ENCODE peak calls at places on chromosomes 16 and 17, in eight cellular contexts. T, X, W, M, A, C, P and O are unnamed samples.

GRCh38 chr16:78045865-78046581 is 23.7 kb downstream of the CLEC3A start:
- DNase-seq in T (peak), X (peak), W (peak), M (peak), A (peak), C (peak), P (no peak), O (no peak)

GRCh38 chr17:18143044-18143936 is 34.7 kb downstream of the MYO15A start:
- DNase-seq in T (peak), X (no peak), W (no peak), M (no peak), A (peak), C (no peak), P (no peak), O (no peak)

GRCh38 chr17:43399839-43400328 is 1.1 kb downstream of the ARL4D start:
- DNase-seq in T (no peak), X (no peak), W (no peak), M (no peak), A (no peak), C (no peak), P (no peak), O (no peak)

GRCh38 chr17:45277992-45278391 is 16.1 kb upstream of the SPATA32 start:
- DNase-seq in T (peak), X (no peak), W (no peak), M (no peak), A (peak), C (peak), P (no peak), O (no peak)

GRCh38 chr16:1159973-1160772 is 7.3 kb downstream of the CACNA1H start:
- DNase-seq in T (no peak), X (peak), W (no peak), M (peak), A (no peak), C (peak), P (no peak), O (no peak)

GRCh38 chr17:66165537-66166123 is 26.3 kb downstream of the CEP112 start:
- DNase-seq in T (peak), X (peak), W (no peak), M (no peak), A (peak), C (no peak), P (peak), O (peak)

GRCh38 chr17:79073016-79073705 is 1.5 kb upstream of the ENGASE start:
- DNase-seq in T (no peak), X (no peak), W (no peak), M (no peak), A (no peak), C (no peak), P (no peak), O (no peak)

GRCh38 chr16:68049448-68049847 is 26.4 kb downstream of the DUS2 start:
- DNase-seq in T (no peak), X (no peak), W (no peak), M (no peak), A (no peak), C (no peak), P (no peak), O (no peak)

GRCh38 chr17:47266782-47267181 is 13.2 kb downstream of the ITGB3 start:
- DNase-seq in T (peak), X (no peak), W (no peak), M (no peak), A (no peak), C (no peak), P (no peak), O (no peak)

GRCh38 chr16:50326835-50327465 is 41.8 kb downstream of the BRD7 start:
- DNase-seq in T (peak), X (peak), W (no peak), M (no peak), A (peak), C (no peak), P (no peak), O (no peak)

GRCh38 chr16:83899978-83900377 is 1.1 kb downstream of the MLYCD start:
- DNase-seq in T (no peak), X (no peak), W (no peak), M (no peak), A (no peak), C (no peak), P (no peak), O (no peak)

GRCh38 chr17:78962345-78962983 is 17.3 kb downstream of the LGALS3BP start:
- DNase-seq in T (no peak), X (peak), W (no peak), M (no peak), A (no peak), C (no peak), P (no peak), O (no peak)

GRCh38 chr16:49827806-49828428 is 28.0 kb downstream of the ZNF423 start:
- DNase-seq in T (no peak), X (no peak), W (no peak), M (peak), A (peak), C (no peak), P (no peak), O (no peak)

GRCh38 chr17:77423589-77424451 is 283.1 kb downstream of the SEC14L1 start:
- DNase-seq in T (peak), X (peak), W (no peak), M (peak), A (peak), C (peak), P (peak), O (peak)

GRCh38 chr16:87945351-87946042 is 5.7 kb upstream of the BANP start:
- DNase-seq in T (peak), X (peak), W (no peak), M (peak), A (peak), C (peak), P (no peak), O (no peak)

GRCh38 chr16:73065617-73066313 is 17.8 kb upstream of the ZFHX3 start:
- DNase-seq in T (no peak), X (no peak), W (no peak), M (no peak), A (peak), C (peak), P (no peak), O (no peak)

GRCh38 chr17:47413872-47414271 is 90.1 kb downstream of the EFCAB13 start:
- DNase-seq in T (no peak), X (no peak), W (no peak), M (no peak), A (no peak), C (no peak), P (no peak), O (no peak)

GRCh38 chr16:78211951-78212350 is 112.5 kb downstream of the WWOX start:
- DNase-seq in T (no peak), X (peak), W (no peak), M (no peak), A (no peak), C (no peak), P (no peak), O (no peak)

GRCh38 chr16:10906914-10907756 is 30.1 kb downstream of the CIITA start:
- DNase-seq in T (no peak), X (no peak), W (no peak), M (no peak), A (no peak), C (peak), P (no peak), O (no peak)

GRCh38 chr17:69567130-69567529 is 152.6 kb downstream of the MAP2K6 start:
- DNase-seq in T (no peak), X (no peak), W (no peak), M (no peak), A (peak), C (no peak), P (no peak), O (no peak)

GRCh38 chr16:49608801-49609200 is 235.2 kb downstream of the C16orf78 start:
- DNase-seq in T (peak), X (no peak), W (no peak), M (peak), A (peak), C (no peak), P (no peak), O (peak)

GRCh38 chr17:58532555-58532951 is 18.1 kb upstream of the MTMR4 start:
- DNase-seq in T (no peak), X (no peak), W (no peak), M (no peak), A (no peak), C (no peak), P (no peak), O (no peak)

GRCh38 chr16:50209548-50210265 is 56.6 kb downstream of the TENT4B start:
- DNase-seq in T (no peak), X (no peak), W (no peak), M (no peak), A (no peak), C (no peak), P (no peak), O (no peak)

GRCh38 chr17:491086-492014 is 138.7 kb upstream of the RPH3AL start:
- DNase-seq in T (peak), X (peak), W (peak), M (peak), A (peak), C (peak), P (no peak), O (no peak)

GRCh38 chr17:50037321-50038107 is 18.4 kb upstream of the ITGA3 start:
- DNase-seq in T (peak), X (peak), W (no peak), M (peak), A (peak), C (peak), P (no peak), O (no peak)

GRCh38 chr17:34230342-34230741 is 24.7 kb upstream of the CCL2 start:
- DNase-seq in T (no peak), X (no peak), W (no peak), M (no peak), A (no peak), C (no peak), P (no peak), O (no peak)

GRCh38 chr16:11583171-11583570 is 3.5 kb downstream of the LITAF start:
- DNase-seq in T (peak), X (peak), W (no peak), M (no peak), A (peak), C (no peak), P (no peak), O (peak)

GRCh38 chr17:42751628-42752027 is 6.8 kb upstream of the EZH1 start:
- DNase-seq in T (no peak), X (no peak), W (no peak), M (no peak), A (peak), C (no peak), P (no peak), O (no peak)

GRCh38 chr16:82584553-82585152 is 42.1 kb upstream of the CDH13 start:
- DNase-seq in T (no peak), X (no peak), W (no peak), M (no peak), A (no peak), C (no peak), P (no peak), O (no peak)

GRCh38 chr16:2973605-2974318 is 4.6 kb downstream of the PAQR4 start:
- DNase-seq in T (no peak), X (no peak), W (no peak), M (no peak), A (no peak), C (no peak), P (no peak), O (no peak)

GRCh38 chr16:61237804-61238485 is 798.3 kb downstream of the CDH8 start:
- DNase-seq in T (no peak), X (no peak), W (no peak), M (no peak), A (no peak), C (no peak), P (no peak), O (no peak)

GRCh38 chr16:69166221-69166833 is 20.6 kb upstream of the SNTB2 start:
- DNase-seq in T (peak), X (peak), W (no peak), M (no peak), A (peak), C (no peak), P (no peak), O (no peak)

GRCh38 chr17:33234233-33234632 is 58.9 kb downstream of the ASIC2 start:
- DNase-seq in T (no peak), X (no peak), W (no peak), M (no peak), A (no peak), C (no peak), P (no peak), O (no peak)

GRCh38 chr17:2926019-2926650 is 129.9 kb downstream of the RAP1GAP2 start:
- DNase-seq in T (no peak), X (peak), W (peak), M (no peak), A (no peak), C (no peak), P (peak), O (no peak)

GRCh38 chr17:60545465-60546191 is 19.6 kb upstream of the APPBP2 start:
- DNase-seq in T (no peak), X (no peak), W (no peak), M (no peak), A (no peak), C (no peak), P (no peak), O (no peak)

GRCh38 chr16:89145406-89146161 is 26.0 kb upstream of the CDH15 start:
- DNase-seq in T (no peak), X (no peak), W (peak), M (no peak), A (no peak), C (no peak), P (no peak), O (no peak)

GRCh38 chr16:4352843-4353242 is 1.7 kb upstream of the PAM16 start:
- DNase-seq in T (no peak), X (no peak), W (no peak), M (no peak), A (no peak), C (no peak), P (no peak), O (no peak)

DNA sequence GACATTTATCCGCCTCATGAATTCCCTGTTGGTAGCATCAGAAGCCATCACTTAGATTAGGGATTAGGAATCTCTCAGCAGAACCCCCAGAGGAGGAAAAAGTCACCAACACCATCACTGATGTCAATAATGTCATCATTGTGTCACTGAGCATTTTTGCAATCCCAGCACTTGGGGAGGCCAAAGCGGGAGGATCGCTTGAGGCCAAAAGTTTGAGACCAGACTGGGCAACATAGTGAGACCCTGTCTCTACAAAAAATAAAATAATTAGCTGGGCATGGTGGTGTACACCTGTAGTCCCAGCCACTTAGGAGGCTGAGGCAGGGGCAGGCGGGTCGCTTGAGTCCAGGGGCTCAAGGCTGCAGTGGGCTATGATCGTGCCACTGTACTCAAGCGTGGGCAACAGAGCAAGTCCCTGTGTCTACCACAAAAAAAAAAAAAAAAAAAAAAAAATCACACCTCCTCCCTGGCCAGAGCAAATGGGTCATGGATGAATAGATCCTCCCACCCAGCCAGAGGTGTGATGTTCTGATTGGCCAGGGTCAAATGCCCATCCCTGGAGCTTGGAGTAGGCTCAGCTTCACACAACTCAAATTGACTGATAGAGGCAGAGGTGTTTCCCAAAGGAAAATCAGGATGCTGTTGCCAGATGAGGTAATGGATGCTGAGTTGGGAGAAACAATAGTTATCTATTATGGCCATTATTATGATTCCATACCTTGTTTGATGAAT is 31.6 kb downstream of the VWA3A start:
- DNase-seq in T (no peak), X (no peak), W (no peak), M (no peak), A (no peak), C (no peak), P (no peak), O (no peak)
- H3K4me3 ChIP-seq in T (no peak), X (no peak), W (no peak), M (no peak), A (no peak), C (no peak), P (no peak), O (no peak)

GRCh38 chr17:81049372-81049911 is 14.5 kb downstream of the BAIAP2 start:
- DNase-seq in T (no peak), X (no peak), W (no peak), M (no peak), A (no peak), C (no peak), P (no peak), O (no peak)
- H3K4me3 ChIP-seq in T (no peak), X (no peak), W (no peak), M (no peak), A (no peak), C (peak), P (no peak), O (no peak)

DNA sequence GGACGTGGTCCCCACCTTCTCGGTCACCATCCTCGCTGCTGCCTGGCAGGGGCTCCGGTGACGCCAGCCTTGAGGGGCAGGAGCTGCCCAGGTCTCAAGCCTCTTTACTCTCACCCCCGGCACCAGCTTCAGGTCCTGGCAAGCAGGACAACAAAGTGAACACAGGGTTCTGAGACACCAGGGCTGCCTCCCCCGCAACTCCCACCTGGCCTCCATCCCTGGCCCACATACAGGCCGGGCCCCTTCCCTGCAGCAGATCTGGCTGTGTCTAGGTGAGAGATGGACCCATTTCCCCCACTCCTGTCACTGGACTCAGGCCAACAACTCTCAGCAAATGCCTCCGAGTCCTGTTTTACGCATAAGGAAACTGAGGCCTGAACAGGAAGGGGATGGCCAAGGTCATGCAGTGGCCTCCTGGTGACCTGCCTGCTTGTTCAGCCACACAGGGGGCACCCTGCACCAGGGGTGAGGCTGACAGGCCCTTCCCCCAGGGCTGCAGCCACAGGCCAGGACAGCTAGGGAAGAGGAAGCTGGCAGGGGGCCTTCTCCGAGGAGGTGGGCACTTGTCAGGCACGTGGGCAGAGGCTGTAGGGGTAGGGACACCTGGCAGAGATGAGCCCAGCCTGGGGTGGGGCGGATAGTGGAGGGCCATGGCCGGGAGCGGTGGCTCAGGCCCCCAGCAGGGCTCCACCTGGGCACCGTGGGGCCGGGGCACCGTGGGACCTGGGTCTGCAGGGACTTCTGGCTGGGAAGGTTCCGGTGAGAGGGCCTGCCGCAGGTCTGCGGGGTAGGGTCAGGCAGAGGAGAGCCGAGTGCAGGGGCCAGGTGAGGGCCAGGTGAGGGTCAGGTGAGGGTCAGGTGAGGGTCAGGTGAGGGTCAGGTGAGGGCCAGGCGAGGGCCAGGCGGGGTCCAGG is 46.7 kb upstream of the PVALEF start:
- DNase-seq in T (no peak), X (no peak), W (no peak), M (no peak), A (no peak), C (no peak), P (no peak), O (no peak)
- H3K4me3 ChIP-seq in T (no peak), X (peak), W (peak), M (no peak), A (no peak), C (peak), P (peak), O (peak)

DNA sequence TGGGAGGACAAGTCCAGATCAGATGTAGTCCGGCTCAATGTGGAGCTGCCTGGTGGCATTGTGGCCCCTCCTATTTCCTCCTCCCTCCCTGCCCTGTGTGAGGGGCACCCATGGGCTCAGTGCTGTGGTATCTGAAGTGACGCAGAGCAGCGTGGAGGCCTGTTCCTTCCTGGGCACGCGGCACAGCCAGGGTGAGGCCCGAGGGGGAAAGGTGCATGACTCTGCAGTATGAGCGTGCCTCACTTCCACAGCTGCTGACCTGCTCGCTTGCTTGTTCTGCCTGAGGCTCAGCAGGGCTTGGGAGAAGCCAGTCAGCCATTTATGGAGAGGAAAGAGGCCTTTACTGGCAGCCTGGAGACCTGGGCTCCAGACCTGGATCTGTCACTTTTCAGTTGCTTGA is 11.7 kb downstream of the TMEM238L start:
- DNase-seq in T (no peak), X (peak), W (no peak), M (no peak), A (no peak), C (no peak), P (no peak), O (no peak)
- H3K4me3 ChIP-seq in T (no peak), X (no peak), W (no peak), M (no peak), A (no peak), C (no peak), P (no peak), O (no peak)

GRCh38 chr17:81417049-81417878 is 22.0 kb downstream of the BAHCC1 start:
- DNase-seq in T (peak), X (no peak), W (no peak), M (peak), A (peak), C (no peak), P (peak), O (peak)

GRCh38 chr17:81414751-81415516 is 19.7 kb downstream of the BAHCC1 start:
- DNase-seq in T (no peak), X (no peak), W (no peak), M (no peak), A (no peak), C (no peak), P (no peak), O (no peak)

GRCh38 chr17:81417879-81418709 is 22.8 kb downstream of the BAHCC1 start:
- DNase-seq in T (no peak), X (no peak), W (no peak), M (peak), A (no peak), C (no peak), P (no peak), O (no peak)

GRCh38 chr17:81415681-81416080 is 20.4 kb downstream of the BAHCC1 start:
- DNase-seq in T (no peak), X (no peak), W (no peak), M (no peak), A (no peak), C (no peak), P (no peak), O (no peak)

DNA sequence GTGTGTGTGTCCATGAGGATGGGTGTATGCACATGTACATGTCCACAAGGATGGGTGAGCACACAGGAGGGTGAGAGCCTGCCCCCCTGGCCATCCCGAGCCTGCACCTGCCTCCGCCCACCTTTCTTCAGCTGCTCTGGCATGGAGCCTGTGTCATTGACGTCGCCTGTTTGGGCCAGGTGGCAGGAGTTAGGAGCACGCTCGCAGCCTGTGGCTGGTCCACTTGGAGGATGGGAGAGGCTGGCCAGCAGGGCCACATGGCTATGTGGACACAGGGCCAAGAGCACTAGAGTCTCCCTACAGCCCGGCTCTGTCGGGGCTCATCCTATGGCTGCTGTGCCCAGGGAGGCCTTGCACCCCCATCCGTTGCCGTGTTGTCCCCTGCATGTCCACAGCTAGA is 21.4 kb downstream of the BAHCC1 start:
- DNase-seq in T (no peak), X (no peak), W (no peak), M (no peak), A (no peak), C (no peak), P (no peak), O (no peak)
- H3K4me3 ChIP-seq in T (no peak), X (no peak), W (no peak), M (no peak), A (no peak), C (no peak), P (no peak), O (no peak)

GRCh38 chr16:65522412-65522811 is 400.5 kb upstream of the CDH11 start:
- DNase-seq in T (no peak), X (no peak), W (no peak), M (no peak), A (no peak), C (no peak), P (no peak), O (no peak)
- H3K4me3 ChIP-seq in T (no peak), X (no peak), W (no peak), M (no peak), A (no peak), C (no peak), P (no peak), O (no peak)